ENCODE peak calls at places on chromosomes 16 and 17, in eight cellular contexts. One of them, this sample, is unnamed.

GRCh38 chr17:33674685-33675084 is 381.6 kb upstream of the ASIC2 start:
- DNase-seq in dorsolateral prefrontal cortex: peak; percentile 80
- DNase-seq in A549: peak; percentile 61
- DNase-seq in neural progenitor cell: peak; percentile 73
- DNase-seq in heart right ventricle: peak; percentile 52
- DNase-seq in heart left ventricle: peak; percentile 59
- DNase-seq in upper lobe of right lung: no peak
- DNase-seq in WERI-Rb-1: peak; percentile 52
- DNase-seq in this sample: peak; percentile 68

GRCh38 chr16:84303023-84303422 is 8.3 kb downstream of the WFDC1 start:
- DNase-seq in dorsolateral prefrontal cortex: no peak
- DNase-seq in A549: no peak
- DNase-seq in neural progenitor cell: no peak
- DNase-seq in heart right ventricle: peak; percentile 47
- DNase-seq in heart left ventricle: peak; percentile 44
- DNase-seq in upper lobe of right lung: no peak
- DNase-seq in WERI-Rb-1: no peak
- DNase-seq in this sample: no peak

GRCh38 chr17:77916771-77917481 is 41.6 kb upstream of the TNRC6C start:
- DNase-seq in dorsolateral prefrontal cortex: no peak
- DNase-seq in A549: no peak
- DNase-seq in neural progenitor cell: peak; percentile 1
- DNase-seq in heart right ventricle: no peak
- DNase-seq in heart left ventricle: no peak
- DNase-seq in upper lobe of right lung: no peak
- DNase-seq in WERI-Rb-1: no peak
- DNase-seq in this sample: no peak

GRCh38 chr16:89525146-89525913 is 17.1 kb downstream of the SPG7 start:
- DNase-seq in dorsolateral prefrontal cortex: no peak
- DNase-seq in A549: no peak
- DNase-seq in neural progenitor cell: no peak
- DNase-seq in heart right ventricle: peak; percentile 54
- DNase-seq in heart left ventricle: peak; percentile 49
- DNase-seq in upper lobe of right lung: no peak
- DNase-seq in WERI-Rb-1: no peak
- DNase-seq in this sample: no peak

GRCh38 chr16:11696266-11697012 is 28.2 kb downstream of the SNN start:
- DNase-seq in dorsolateral prefrontal cortex: no peak
- DNase-seq in A549: no peak
- DNase-seq in neural progenitor cell: no peak
- DNase-seq in heart right ventricle: no peak
- DNase-seq in heart left ventricle: no peak
- DNase-seq in upper lobe of right lung: no peak
- DNase-seq in WERI-Rb-1: no peak
- DNase-seq in this sample: no peak

GRCh38 chr17:69142473-69142802 is 743 bp upstream of the ABCA6 start:
- DNase-seq in dorsolateral prefrontal cortex: no peak
- DNase-seq in A549: no peak
- DNase-seq in neural progenitor cell: no peak
- DNase-seq in heart right ventricle: no peak
- DNase-seq in heart left ventricle: no peak
- DNase-seq in upper lobe of right lung: no peak
- DNase-seq in WERI-Rb-1: no peak
- DNase-seq in this sample: peak; percentile 54

GRCh38 chr17:81957691-81958432 is 3.1 kb downstream of the NOTUM start:
- DNase-seq in dorsolateral prefrontal cortex: no peak
- DNase-seq in A549: no peak
- DNase-seq in neural progenitor cell: no peak
- DNase-seq in heart right ventricle: no peak
- DNase-seq in heart left ventricle: no peak
- DNase-seq in upper lobe of right lung: no peak
- DNase-seq in WERI-Rb-1: no peak
- DNase-seq in this sample: no peak

GRCh38 chr17:78031435-78031834 is 72.9 kb downstream of the TNRC6C start:
- DNase-seq in dorsolateral prefrontal cortex: no peak
- DNase-seq in A549: no peak
- DNase-seq in neural progenitor cell: no peak
- DNase-seq in heart right ventricle: no peak
- DNase-seq in heart left ventricle: no peak
- DNase-seq in upper lobe of right lung: no peak
- DNase-seq in WERI-Rb-1: no peak
- DNase-seq in this sample: no peak

GRCh38 chr16:14427371-14427948 is 202.6 kb downstream of the PARN start:
- DNase-seq in dorsolateral prefrontal cortex: peak; percentile 62
- DNase-seq in A549: no peak
- DNase-seq in neural progenitor cell: no peak
- DNase-seq in heart right ventricle: no peak
- DNase-seq in heart left ventricle: no peak
- DNase-seq in upper lobe of right lung: no peak
- DNase-seq in WERI-Rb-1: no peak
- DNase-seq in this sample: no peak

GRCh38 chr17:48499743-48500434 is 30.9 kb downstream of the HOXB1 start:
- DNase-seq in dorsolateral prefrontal cortex: no peak
- DNase-seq in A549: no peak
- DNase-seq in neural progenitor cell: no peak
- DNase-seq in heart right ventricle: no peak
- DNase-seq in heart left ventricle: no peak
- DNase-seq in upper lobe of right lung: no peak
- DNase-seq in WERI-Rb-1: no peak
- DNase-seq in this sample: no peak

GRCh38 chr16:87583453-87584131 is 18.7 kb upstream of the JPH3 start:
- DNase-seq in dorsolateral prefrontal cortex: no peak
- DNase-seq in A549: no peak
- DNase-seq in neural progenitor cell: no peak
- DNase-seq in heart right ventricle: peak; percentile 35
- DNase-seq in heart left ventricle: no peak
- DNase-seq in upper lobe of right lung: no peak
- DNase-seq in WERI-Rb-1: no peak
- DNase-seq in this sample: no peak

DNA sequence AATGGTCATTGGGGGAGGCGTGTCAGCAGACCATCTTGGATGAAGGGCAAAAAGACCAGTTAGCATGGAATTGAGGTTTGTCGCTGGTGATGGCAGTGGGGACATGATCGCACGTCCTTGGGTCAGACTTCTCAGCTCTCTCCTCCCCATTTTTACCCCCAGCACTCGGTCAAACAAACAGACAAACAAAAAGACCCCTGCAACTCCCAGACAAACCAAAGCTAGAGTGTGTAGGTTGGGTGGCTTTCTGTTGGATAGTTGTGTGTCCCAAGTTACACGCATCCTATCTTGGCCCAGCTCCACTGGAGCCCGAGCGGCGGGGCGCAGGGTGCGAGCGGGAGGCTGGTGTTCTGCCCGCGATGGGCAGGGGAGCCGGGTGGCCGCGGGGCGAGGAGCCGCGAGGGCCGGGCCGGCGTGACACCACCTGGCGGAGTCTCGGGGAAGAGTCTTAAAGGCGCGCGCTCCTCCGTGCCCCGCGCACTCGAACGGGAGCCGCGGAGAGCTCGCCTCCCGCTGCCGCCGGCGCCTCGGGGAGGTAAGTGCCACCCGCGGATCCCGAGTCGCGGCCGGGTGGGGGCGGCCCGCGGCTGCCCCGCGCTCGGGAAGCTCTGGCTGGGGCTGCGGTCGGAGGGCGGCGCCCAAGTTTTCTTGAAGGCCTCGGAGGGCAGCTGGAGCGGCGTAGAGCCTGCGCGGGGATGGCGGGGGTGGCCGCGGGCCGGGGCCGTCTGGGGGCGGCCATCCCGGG is 18.5 kb upstream of the NTN1 start:
- DNase-seq in dorsolateral prefrontal cortex: no peak
- DNase-seq in A549: peak; percentile 75
- DNase-seq in neural progenitor cell: peak; percentile 82
- DNase-seq in heart right ventricle: no peak
- DNase-seq in heart left ventricle: peak; percentile 23
- DNase-seq in upper lobe of right lung: no peak
- DNase-seq in WERI-Rb-1: peak; percentile 68
- DNase-seq in this sample: no peak
- H3K4me3 ChIP-seq in dorsolateral prefrontal cortex: peak overlapping the region; percentile 26
- H3K4me3 ChIP-seq in A549: peak overlapping the region; percentile 50
- H3K4me3 ChIP-seq in neural progenitor cell: peak overlapping the region; percentile 66
- H3K4me3 ChIP-seq in heart right ventricle: peak overlapping the region; percentile 49
- H3K4me3 ChIP-seq in heart left ventricle: peak overlapping the region; percentile 55
- H3K4me3 ChIP-seq in upper lobe of right lung: peak overlapping the region; percentile 40
- H3K4me3 ChIP-seq in WERI-Rb-1: peak overlapping the region; percentile 40
- H3K4me3 ChIP-seq in this sample: peak overlapping the region; percentile 40

DNA sequence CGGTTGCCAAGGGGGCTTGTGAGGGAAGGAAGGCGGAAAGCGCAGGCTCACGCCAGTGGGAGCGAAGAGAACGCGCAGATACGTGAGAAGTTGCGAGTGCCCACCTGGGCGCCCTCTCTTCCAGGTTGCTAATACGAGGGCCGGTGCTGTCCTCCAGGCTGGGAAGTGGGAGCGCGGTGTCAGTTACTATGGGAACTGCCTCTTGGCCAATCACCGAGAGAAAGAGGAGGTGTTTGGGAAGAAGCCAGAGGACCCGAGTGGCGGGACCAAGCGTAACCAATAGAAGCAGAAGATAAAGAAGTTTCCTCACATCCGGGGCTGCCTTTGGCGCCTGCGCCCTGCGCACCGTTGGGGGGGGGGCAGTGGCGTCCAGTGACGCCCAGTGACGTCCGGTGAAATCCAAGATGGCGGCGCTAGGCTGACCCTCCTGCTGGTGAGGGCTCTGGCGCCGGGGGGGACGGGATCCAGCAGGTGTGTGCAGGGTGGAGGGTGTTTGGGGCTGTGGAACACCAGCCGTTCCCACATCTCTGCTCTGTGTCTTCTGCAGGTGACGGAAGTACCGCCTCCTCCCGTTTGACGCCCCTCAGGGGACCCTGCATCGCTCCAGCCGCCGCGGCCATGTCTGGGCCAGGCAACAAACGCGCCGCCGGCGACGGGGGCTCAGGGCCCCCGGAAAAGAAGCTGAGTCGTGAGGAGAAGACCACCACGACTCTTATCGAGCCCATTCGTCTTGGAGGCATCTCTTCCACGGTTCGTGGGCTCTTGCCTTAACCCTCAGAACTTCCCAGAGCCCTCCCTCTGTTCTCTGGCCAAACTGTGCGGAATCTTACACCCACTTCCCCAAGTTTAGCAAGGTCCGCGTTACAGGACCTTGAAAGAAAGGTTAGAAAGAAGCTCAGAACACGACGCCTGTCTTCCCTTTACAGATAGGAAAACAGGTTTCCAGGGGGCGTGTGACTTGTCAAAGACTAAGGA is at the start of the genes CFAP119 and RNF40:
- DNase-seq in dorsolateral prefrontal cortex: peak; percentile 97
- DNase-seq in A549: peak; percentile 100
- DNase-seq in neural progenitor cell: peak; percentile 98
- DNase-seq in heart right ventricle: peak; percentile 98
- DNase-seq in heart left ventricle: peak; percentile 97
- DNase-seq in upper lobe of right lung: peak; percentile 97
- DNase-seq in WERI-Rb-1: peak; percentile 97
- DNase-seq in this sample: peak; percentile 92
- TF ChIP-seq CTCF in dorsolateral prefrontal cortex: peak; percentile 21
- TF ChIP-seq CTCF in A549: no peak
- TF ChIP-seq CTCF in neural progenitor cell: no peak
- TF ChIP-seq CTCF in heart right ventricle: no peak
- TF ChIP-seq CTCF in heart left ventricle: no peak
- TF ChIP-seq CTCF in upper lobe of right lung: no peak
- TF ChIP-seq CTCF in WERI-Rb-1: no peak
- TF ChIP-seq CTCF in this sample: peak; percentile 32

GRCh38 chr17:19464033-19465026 is 53.3 kb downstream of the RNF112 start:
- DNase-seq in dorsolateral prefrontal cortex: no peak
- DNase-seq in A549: no peak
- DNase-seq in neural progenitor cell: no peak
- DNase-seq in heart right ventricle: no peak
- DNase-seq in heart left ventricle: no peak
- DNase-seq in upper lobe of right lung: no peak
- DNase-seq in WERI-Rb-1: no peak
- DNase-seq in this sample: no peak

GRCh38 chr17:19457830-19458271 is 46.8 kb downstream of the RNF112 start:
- DNase-seq in dorsolateral prefrontal cortex: no peak
- DNase-seq in A549: no peak
- DNase-seq in neural progenitor cell: peak; percentile 62
- DNase-seq in heart right ventricle: no peak
- DNase-seq in heart left ventricle: no peak
- DNase-seq in upper lobe of right lung: no peak
- DNase-seq in WERI-Rb-1: peak; percentile 76
- DNase-seq in this sample: no peak

GRCh38 chr17:19461681-19462080 is 50.6 kb downstream of the RNF112 start:
- DNase-seq in dorsolateral prefrontal cortex: no peak
- DNase-seq in A549: no peak
- DNase-seq in neural progenitor cell: no peak
- DNase-seq in heart right ventricle: no peak
- DNase-seq in heart left ventricle: no peak
- DNase-seq in upper lobe of right lung: no peak
- DNase-seq in WERI-Rb-1: no peak
- DNase-seq in this sample: no peak

GRCh38 chr17:19460695-19461094 is 49.7 kb downstream of the RNF112 start:
- DNase-seq in dorsolateral prefrontal cortex: peak; percentile 60
- DNase-seq in A549: no peak
- DNase-seq in neural progenitor cell: no peak
- DNase-seq in heart right ventricle: no peak
- DNase-seq in heart left ventricle: no peak
- DNase-seq in upper lobe of right lung: no peak
- DNase-seq in WERI-Rb-1: no peak
- DNase-seq in this sample: no peak

GRCh38 chr17:19461139-19461538 is 50.1 kb downstream of the RNF112 start:
- DNase-seq in dorsolateral prefrontal cortex: no peak
- DNase-seq in A549: no peak
- DNase-seq in neural progenitor cell: peak; percentile 53
- DNase-seq in heart right ventricle: no peak
- DNase-seq in heart left ventricle: no peak
- DNase-seq in upper lobe of right lung: no peak
- DNase-seq in WERI-Rb-1: no peak
- DNase-seq in this sample: no peak
- H3K27ac ChIP-seq in dorsolateral prefrontal cortex: peak overlapping the region; percentile 82
- H3K27ac ChIP-seq in A549: no peak overlapping the region
- H3K27ac ChIP-seq in neural progenitor cell: no peak overlapping the region
- H3K27ac ChIP-seq in heart right ventricle: no peak overlapping the region
- H3K27ac ChIP-seq in heart left ventricle: no peak overlapping the region
- H3K27ac ChIP-seq in upper lobe of right lung: no peak overlapping the region
- H3K27ac ChIP-seq in WERI-Rb-1: no peak overlapping the region
- H3K27ac ChIP-seq in this sample: peak overlapping the region; percentile 31

GRCh38 chr17:1110844-1111598 is 68.8 kb downstream of the ABR start:
- DNase-seq in dorsolateral prefrontal cortex: peak; percentile 79
- DNase-seq in A549: peak; percentile 90
- DNase-seq in neural progenitor cell: no peak
- DNase-seq in heart right ventricle: peak; percentile 73
- DNase-seq in heart left ventricle: peak; percentile 75
- DNase-seq in upper lobe of right lung: peak; percentile 91
- DNase-seq in WERI-Rb-1: peak; percentile 39
- DNase-seq in this sample: no peak

GRCh38 chr17:1109606-1110523 is 69.9 kb downstream of the ABR start:
- DNase-seq in dorsolateral prefrontal cortex: no peak
- DNase-seq in A549: no peak
- DNase-seq in neural progenitor cell: peak; percentile 78
- DNase-seq in heart right ventricle: no peak
- DNase-seq in heart left ventricle: no peak
- DNase-seq in upper lobe of right lung: peak; percentile 80
- DNase-seq in WERI-Rb-1: peak; percentile 58
- DNase-seq in this sample: no peak

GRCh38 chr17:1110524-1110843 is 69.3 kb downstream of the ABR start:
- DNase-seq in dorsolateral prefrontal cortex: no peak
- DNase-seq in A549: no peak
- DNase-seq in neural progenitor cell: no peak
- DNase-seq in heart right ventricle: no peak
- DNase-seq in heart left ventricle: no peak
- DNase-seq in upper lobe of right lung: no peak
- DNase-seq in WERI-Rb-1: no peak
- DNase-seq in this sample: no peak

GRCh38 chr17:1112875-1113274 is 66.9 kb downstream of the ABR start:
- DNase-seq in dorsolateral prefrontal cortex: no peak
- DNase-seq in A549: no peak
- DNase-seq in neural progenitor cell: no peak
- DNase-seq in heart right ventricle: no peak
- DNase-seq in heart left ventricle: no peak
- DNase-seq in upper lobe of right lung: no peak
- DNase-seq in WERI-Rb-1: no peak
- DNase-seq in this sample: no peak

GRCh38 chr17:1111599-1112443 is 68.0 kb downstream of the ABR start:
- DNase-seq in dorsolateral prefrontal cortex: no peak
- DNase-seq in A549: peak; percentile 64
- DNase-seq in neural progenitor cell: no peak
- DNase-seq in heart right ventricle: peak; percentile 56
- DNase-seq in heart left ventricle: no peak
- DNase-seq in upper lobe of right lung: peak; percentile 85
- DNase-seq in WERI-Rb-1: no peak
- DNase-seq in this sample: no peak
- H3K4me3 ChIP-seq in dorsolateral prefrontal cortex: no peak overlapping the region
- H3K4me3 ChIP-seq in A549: no peak overlapping the region
- H3K4me3 ChIP-seq in neural progenitor cell: no peak overlapping the region
- H3K4me3 ChIP-seq in heart right ventricle: no peak overlapping the region
- H3K4me3 ChIP-seq in heart left ventricle: no peak overlapping the region
- H3K4me3 ChIP-seq in upper lobe of right lung: no peak overlapping the region
- H3K4me3 ChIP-seq in WERI-Rb-1: no peak overlapping the region
- H3K4me3 ChIP-seq in this sample: no peak overlapping the region